ENCODE peak calls at places on chromosomes 6 and 20, in ten cellular contexts. Q is small intestine; H is endothelial cell of umbilical vein; T is neuronal stem cell; W is right lobe of liver; U is kidney; K is HepG2; R is heart left ventricle; N is CD8-positive, alpha-beta memory T cell; X is iPS DF 6.9. O is an unnamed sample. For H3K4me1, the result is how much of the 10 kb centered on the place peaks cover.

GRCh38 chr6:70763754-70764153 is 96.1 kb downstream of the SMAP1 start:
- DNase-seq in Q (no peak), X (no peak), W (no peak), N (no peak), R (no peak), T (no peak), K (no peak), H (no peak), U (no peak), O (no peak)

GRCh38 chr6:161476711-161477110 is 202.8 kb upstream of the AGPAT4 start:
- DNase-seq in T (no peak), R (peak), Q (no peak), W (no peak), N (no peak), U (no peak), X (no peak), K (no peak), H (peak), O (no peak)

GRCh38 chr6:15363523-15364400 is 117.9 kb downstream of the JARID2 start:
- DNase-seq in W (no peak), U (no peak), K (no peak), R (no peak), H (no peak), N (no peak), T (no peak), X (no peak), Q (no peak), O (no peak)

GRCh38 chr20:57753332-57754164 is 43.7 kb upstream of the PMEPA1 start:
- DNase-seq in U (peak), T (no peak), Q (no peak), K (no peak), X (no peak), H (no peak), W (no peak), R (no peak), N (no peak), O (no peak)

GRCh38 chr6:126546771-126547170 is 206.9 kb downstream of the CENPW start:
- DNase-seq in Q (no peak), N (no peak), U (no peak), T (no peak), H (no peak), K (no peak), W (no peak), R (no peak), X (no peak), O (no peak)

GRCh38 chr6:167292301-167293087 is 1.4 kb downstream of the UNC93A start:
- DNase-seq in H (no peak), W (no peak), T (no peak), Q (no peak), R (no peak), U (no peak), X (no peak), N (no peak), K (no peak), O (no peak)

GRCh38 chr20:22814475-22815205 is 220.5 kb upstream of the SSTR4 start:
- DNase-seq in U (no peak), K (no peak), X (no peak), H (no peak), Q (no peak), W (no peak), T (no peak), N (no peak), R (no peak), O (no peak)

GRCh38 chr6:163984446-163984936 is 570.0 kb downstream of the QKI start:
- DNase-seq in R (no peak), N (no peak), Q (no peak), H (no peak), U (no peak), W (no peak), T (no peak), X (no peak), K (no peak), O (no peak)

GRCh38 chr6:35568967-35569606 is 56.4 kb upstream of the TULP1 start:
- DNase-seq in Q (peak), N (no peak), R (no peak), T (no peak), X (no peak), K (peak), U (peak), W (peak), H (no peak), O (peak)

GRCh38 chr6:107711953-107712522 is 112.1 kb downstream of the SCML4 start:
- DNase-seq in H (peak), U (no peak), X (no peak), Q (no peak), N (no peak), K (no peak), W (no peak), T (no peak), R (no peak), O (no peak)

GRCh38 chr6:123803456-123803861 is 206 bp upstream of the NKAIN2 start:
- DNase-seq in N (no peak), T (peak), X (no peak), R (no peak), K (no peak), H (no peak), W (no peak), Q (no peak), U (no peak), O (no peak)

GRCh38 chr6:149482542-149483261 is 2.1 kb downstream of the ZC3H12D start:
- DNase-seq in T (no peak), H (no peak), Q (no peak), U (no peak), X (no peak), N (no peak), R (no peak), W (no peak), K (no peak), O (peak)

GRCh38 chr6:21971540-21971939 is 325.3 kb downstream of the PRL start:
- DNase-seq in W (no peak), T (no peak), X (no peak), R (no peak), H (no peak), K (no peak), Q (no peak), N (no peak), U (no peak), O (no peak)

GRCh38 chr6:1604347-1604990 is 5.2 kb upstream of the FOXC1 start:
- DNase-seq in X (no peak), T (peak), N (peak), R (peak), H (peak), W (peak), K (peak), Q (peak), U (peak), O (peak)

GRCh38 chr6:128713461-128713860 is 169.5 kb upstream of the LAMA2 start:
- DNase-seq in H (no peak), X (no peak), K (no peak), T (no peak), N (no peak), W (no peak), Q (no peak), U (no peak), R (no peak), O (no peak)

GRCh38 chr6:27593200-27593818 is 120.4 kb upstream of the ZNF184 start:
- DNase-seq in H (no peak), T (no peak), W (no peak), K (no peak), X (no peak), Q (no peak), N (no peak), R (no peak), U (no peak), O (no peak)

GRCh38 chr6:83707829-83708545 is 914 bp downstream of the SNAP91 start:
- DNase-seq in Q (no peak), K (no peak), W (no peak), U (peak), N (no peak), R (no peak), H (peak), X (no peak), T (peak), O (no peak)

GRCh38 chr6:31615748-31616147 is 714 bp downstream of the AIF1 start:
- DNase-seq in U (no peak), N (no peak), W (no peak), Q (no peak), K (no peak), T (no peak), R (no peak), X (no peak), H (no peak), O (no peak)

GRCh38 chr6:39820553-39820952 is 28.4 kb downstream of the DAAM2 start:
- DNase-seq in Q (no peak), X (no peak), T (no peak), R (no peak), H (no peak), K (no peak), W (no peak), U (no peak), N (no peak), O (no peak)

GRCh38 chr6:100269189-100269588 is 195.5 kb downstream of the SIM1 start:
- DNase-seq in U (no peak), K (no peak), H (peak), X (no peak), W (no peak), Q (no peak), R (no peak), T (no peak), N (no peak), O (no peak)

GRCh38 chr6:79438015-79438414 is 99.2 kb downstream of the LCA5 start:
- DNase-seq in K (no peak), Q (no peak), T (no peak), R (no peak), H (peak), U (no peak), X (no peak), N (no peak), W (no peak), O (no peak)

GRCh38 chr6:62338477-62338876 is 52.5 kb upstream of the KHDRBS2 start:
- DNase-seq in H (no peak), X (no peak), T (no peak), U (peak), N (no peak), W (no peak), R (no peak), K (no peak), Q (no peak), O (no peak)

GRCh38 chr6:7243188-7243942 is 69.6 kb downstream of the SSR1 start:
- DNase-seq in K (peak), N (peak), R (no peak), U (no peak), T (peak), H (peak), W (no peak), X (no peak), Q (peak), O (peak)

GRCh38 chr6:10591411-10592160 is 70.4 kb downstream of the GCNT2 start:
- DNase-seq in W (no peak), H (no peak), Q (peak), R (no peak), U (no peak), T (no peak), K (no peak), N (no peak), X (no peak), O (no peak)

GRCh38 chr6:118813795-118814194 is 80.2 kb upstream of the ASF1A start:
- DNase-seq in K (no peak), X (no peak), Q (no peak), H (no peak), N (no peak), T (no peak), U (no peak), W (no peak), R (no peak), O (no peak)

GRCh38 chr20:1390552-1391403 is 2.1 kb downstream of the FKBP1A start:
- DNase-seq in Q (no peak), W (no peak), H (peak), T (no peak), X (no peak), K (no peak), U (no peak), R (no peak), N (no peak), O (no peak)

GRCh38 chr6:166490671-166491500 is 95.6 kb downstream of the RAMACL start:
- DNase-seq in W (no peak), H (peak), N (no peak), K (no peak), T (no peak), U (peak), Q (peak), X (no peak), R (no peak), O (no peak)

GRCh38 chr20:56926501-56926900 is 297.4 kb downstream of the TFAP2C start:
- DNase-seq in H (no peak), W (no peak), N (no peak), Q (no peak), U (no peak), R (no peak), X (no peak), K (no peak), T (no peak), O (no peak)

GRCh38 chr6:145327497-145328055 is 407.7 kb downstream of the EPM2A start:
- DNase-seq in N (no peak), R (no peak), Q (no peak), K (no peak), T (no peak), X (no peak), U (no peak), H (no peak), W (no peak), O (no peak)

GRCh38 chr20:719816-720215 is 44.2 kb upstream of the SCRT2 start:
- DNase-seq in K (no peak), H (no peak), Q (no peak), X (no peak), T (no peak), W (no peak), U (no peak), R (no peak), N (no peak), O (no peak)

GRCh38 chr20:9038791-9039190 is 30.1 kb upstream of the PLCB4 start:
- DNase-seq in X (no peak), Q (no peak), R (no peak), U (no peak), K (no peak), N (no peak), T (no peak), W (no peak), H (no peak), O (no peak)

GRCh38 chr6:162698440-162698839 is 29.1 kb downstream of the PRKN start:
- DNase-seq in H (no peak), W (no peak), U (no peak), N (no peak), R (no peak), X (no peak), T (no peak), K (no peak), Q (no peak), O (no peak)

GRCh38 chr20:47775039-47775438 is 10.2 kb downstream of the SULF2 start:
- DNase-seq in U (no peak), Q (no peak), W (no peak), X (no peak), K (no peak), R (no peak), T (no peak), H (no peak), N (no peak), O (no peak)

GRCh38 chr6:163866192-163866591 is 451.7 kb downstream of the QKI start:
- DNase-seq in W (no peak), N (no peak), K (no peak), R (no peak), X (no peak), Q (no peak), H (no peak), U (no peak), T (no peak), O (no peak)

GRCh38 chr6:152046118-152046517 is 238.6 kb downstream of the ESR1 start:
- DNase-seq in H (no peak), R (no peak), Q (no peak), T (no peak), K (no peak), X (no peak), U (no peak), W (no peak), N (no peak), O (no peak)
- H3K4me3 ChIP-seq in H (no peak), R (no peak), Q (no peak), T (no peak), K (no peak), X (no peak), U (no peak), W (no peak), N (no peak), O (no peak)

DNA sequence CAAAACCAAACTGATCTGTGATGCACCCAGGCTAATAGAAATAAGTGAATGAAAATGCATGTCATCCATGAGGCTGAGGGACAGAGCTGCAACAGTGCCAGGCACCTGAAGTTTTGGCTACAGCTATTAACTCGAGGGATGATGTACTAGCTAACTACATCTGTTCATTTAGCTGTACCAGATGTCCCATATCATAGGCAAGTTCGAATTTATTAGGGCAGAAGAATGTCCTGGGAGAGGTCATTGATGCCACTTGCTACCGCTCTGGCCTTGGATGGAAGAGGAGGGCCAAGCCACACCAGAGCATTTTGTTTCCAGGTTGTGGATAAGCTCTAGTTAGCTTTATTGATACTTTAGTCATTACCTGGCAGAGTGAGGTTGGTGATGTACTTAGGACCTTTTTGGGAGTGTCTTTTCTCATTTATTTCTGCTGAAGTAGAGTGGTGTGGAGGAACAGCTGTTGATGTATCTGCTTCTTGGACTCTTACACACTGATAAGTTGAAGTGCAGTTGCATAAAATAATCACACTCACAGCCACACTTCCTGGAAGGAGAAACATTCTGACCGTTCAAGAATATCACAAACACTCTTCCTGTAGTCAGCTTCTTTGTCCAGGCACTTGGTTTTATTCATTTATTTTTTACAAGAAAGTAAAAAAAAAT is 8.2 kb downstream of the ZFAND3 start:
- DNase-seq in U (no peak), K (no peak), N (no peak), R (no peak), W (no peak), T (no peak), Q (peak), H (peak), X (no peak), O (no peak)
- H3K4me1 ChIP-seq in U (under half), K (half or more), N (under half), R (half or more), W (half or more), T (under half), Q (under half), H (under half), X (under half), O (half or more)

DNA sequence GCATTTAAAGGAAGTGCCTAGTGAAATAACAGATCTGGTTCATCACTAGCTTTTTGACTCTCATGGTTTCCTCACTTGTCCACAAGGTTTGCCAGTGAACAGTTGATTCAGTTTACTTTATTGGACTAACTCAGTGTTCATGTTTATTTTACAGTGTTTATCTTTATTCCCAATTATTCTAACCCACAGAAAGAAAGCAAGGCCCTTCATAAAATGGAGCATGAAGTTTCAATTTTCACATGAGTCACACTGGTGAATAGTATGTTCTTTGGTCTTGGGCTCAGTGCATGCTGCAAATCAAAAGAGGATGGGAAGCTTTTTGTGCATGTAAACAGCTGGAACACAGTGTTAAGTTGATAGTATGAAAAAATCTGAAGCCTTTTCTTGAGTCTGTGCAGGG is 217.6 kb upstream of the HDDC2 start:
- DNase-seq in H (no peak), T (no peak), K (no peak), Q (no peak), W (no peak), R (no peak), N (no peak), X (no peak), U (no peak), O (no peak)
- H3K4me3 ChIP-seq in H (no peak), T (no peak), K (no peak), Q (no peak), W (no peak), R (no peak), N (no peak), X (no peak), U (no peak), O (no peak)

GRCh38 chr20:59591061-59591460 is 13.3 kb upstream of the PHACTR3 start:
- DNase-seq in W (no peak), N (no peak), K (no peak), H (no peak), T (no peak), Q (no peak), X (no peak), U (no peak), R (no peak), O (no peak)
- H3K4me1 ChIP-seq in W (under half), N (under half), K (under half), H (under half), T (under half), Q (under half), X (under half), U (under half), R (under half), O (under half)

GRCh38 chr6:38713812-38714211 is 1.3 kb upstream of the DNAH8 start:
- DNase-seq in K (no peak), H (peak), W (no peak), N (peak), R (no peak), U (no peak), X (no peak), Q (peak), T (no peak), O (no peak)

GRCh38 chr6:38714239-38715015 is 684 bp upstream of the DNAH8 start:
- DNase-seq in Q (no peak), T (no peak), X (no peak), N (no peak), R (no peak), K (no peak), U (no peak), H (peak), W (no peak), O (no peak)

GRCh38 chr6:38716825-38717224 is 1.7 kb downstream of the DNAH8 start:
- DNase-seq in N (no peak), H (no peak), T (no peak), X (no peak), R (no peak), K (no peak), W (no peak), Q (no peak), U (no peak), O (no peak)

GRCh38 chr6:38719358-38719757 is 4.2 kb downstream of the DNAH8 start:
- DNase-seq in T (no peak), W (no peak), U (no peak), R (no peak), N (no peak), X (no peak), K (no peak), H (no peak), Q (no peak), O (no peak)

DNA sequence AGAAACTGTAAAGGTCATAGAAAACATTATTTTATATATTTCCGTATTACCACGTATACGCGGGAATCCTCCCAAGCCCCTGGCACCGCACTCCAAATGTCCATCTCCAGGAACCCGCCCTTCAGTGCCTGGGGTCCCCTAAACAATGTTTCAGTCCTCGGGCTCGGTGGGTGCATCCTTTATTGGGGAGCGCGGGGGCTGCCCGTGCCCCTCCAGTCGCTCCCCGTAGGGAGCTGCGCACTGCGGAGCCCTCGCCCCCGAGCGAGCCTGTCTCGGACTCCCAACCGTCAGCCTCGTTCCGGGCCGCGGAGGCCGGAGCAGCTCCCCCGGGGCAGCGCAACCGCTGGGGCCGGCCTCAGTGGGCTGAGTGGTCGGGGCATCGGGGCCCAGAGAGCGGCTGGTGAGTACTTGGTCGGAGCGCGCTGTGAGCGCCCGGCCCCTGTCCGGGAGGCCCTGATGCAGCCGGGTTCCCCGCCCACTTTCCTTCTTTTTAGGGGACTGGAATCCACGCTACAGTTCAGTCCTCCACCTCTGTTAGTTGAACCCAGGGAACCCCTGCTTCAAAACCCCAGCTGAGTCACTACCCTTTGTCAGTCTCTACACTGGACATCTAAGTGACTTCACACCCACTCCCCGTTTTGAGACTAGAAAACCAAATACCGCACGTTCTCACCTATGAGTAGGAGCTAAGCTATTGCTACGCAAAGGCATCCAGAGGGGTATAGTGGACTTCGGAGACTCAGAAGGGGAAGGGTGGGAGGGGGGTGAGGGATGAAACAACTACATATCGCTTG is at the start of gene DNAH8:
- DNase-seq in K (no peak), T (no peak), U (peak), R (no peak), X (no peak), Q (no peak), H (no peak), N (no peak), W (no peak), O (no peak)
- H3K4me3 ChIP-seq in K (no peak), T (peak), U (no peak), R (peak), X (peak), Q (peak), H (peak), N (peak), W (peak), O (peak)